ENCODE peak calls at places on chromosomes 1 and 21, in seven cellular contexts. One of them, this sample, is unnamed.

GRCh38 chr1:219701453-219701852 is 88.5 kb upstream of the ZC3H11B start:
- DNase-seq in sigmoid colon: no peak
- DNase-seq in astrocyte of the spinal cord: no peak
- DNase-seq in cardiac fibroblast: no peak
- DNase-seq in nephron progenitor cell: no peak
- DNase-seq in fibroblast of lung: no peak
- DNase-seq in OCI-LY7: no peak
- DNase-seq in this sample: no peak

GRCh38 chr1:209416009-209416408 is 167.5 kb upstream of the CAMK1G start:
- DNase-seq in sigmoid colon: no peak
- DNase-seq in astrocyte of the spinal cord: peak
- DNase-seq in cardiac fibroblast: no peak
- DNase-seq in nephron progenitor cell: no peak
- DNase-seq in fibroblast of lung: no peak
- DNase-seq in OCI-LY7: no peak
- DNase-seq in this sample: no peak

GRCh38 chr1:182004601-182005000 is 56.9 kb downstream of the ZNF648 start:
- DNase-seq in sigmoid colon: no peak
- DNase-seq in astrocyte of the spinal cord: no peak
- DNase-seq in cardiac fibroblast: no peak
- DNase-seq in nephron progenitor cell: no peak
- DNase-seq in fibroblast of lung: no peak
- DNase-seq in OCI-LY7: no peak
- DNase-seq in this sample: no peak

GRCh38 chr1:224513787-224514209 is 79.2 kb upstream of the WDR26 start:
- DNase-seq in sigmoid colon: peak
- DNase-seq in astrocyte of the spinal cord: peak
- DNase-seq in cardiac fibroblast: peak
- DNase-seq in nephron progenitor cell: peak
- DNase-seq in fibroblast of lung: peak
- DNase-seq in OCI-LY7: peak
- DNase-seq in this sample: peak

GRCh38 chr1:46556822-46557221 is 5.4 kb upstream of the KNCN start:
- DNase-seq in sigmoid colon: no peak
- DNase-seq in astrocyte of the spinal cord: peak
- DNase-seq in cardiac fibroblast: peak
- DNase-seq in nephron progenitor cell: no peak
- DNase-seq in fibroblast of lung: peak
- DNase-seq in OCI-LY7: no peak
- DNase-seq in this sample: no peak

GRCh38 chr1:222950892-222951291 is 136.1 kb downstream of the DISP1 start:
- DNase-seq in sigmoid colon: no peak
- DNase-seq in astrocyte of the spinal cord: no peak
- DNase-seq in cardiac fibroblast: peak
- DNase-seq in nephron progenitor cell: no peak
- DNase-seq in fibroblast of lung: no peak
- DNase-seq in OCI-LY7: no peak
- DNase-seq in this sample: no peak

GRCh38 chr1:213162338-213162737 is 111.3 kb downstream of the RPS6KC1 start:
- DNase-seq in sigmoid colon: peak
- DNase-seq in astrocyte of the spinal cord: peak
- DNase-seq in cardiac fibroblast: peak
- DNase-seq in nephron progenitor cell: no peak
- DNase-seq in fibroblast of lung: peak
- DNase-seq in OCI-LY7: no peak
- DNase-seq in this sample: no peak

GRCh38 chr1:76065212-76065611 is 9.3 kb upstream of the ST6GALNAC3 start:
- DNase-seq in sigmoid colon: no peak
- DNase-seq in astrocyte of the spinal cord: no peak
- DNase-seq in cardiac fibroblast: no peak
- DNase-seq in nephron progenitor cell: no peak
- DNase-seq in fibroblast of lung: no peak
- DNase-seq in OCI-LY7: no peak
- DNase-seq in this sample: no peak

GRCh38 chr1:77044133-77044849 is 174.9 kb downstream of the PIGK start:
- DNase-seq in sigmoid colon: no peak
- DNase-seq in astrocyte of the spinal cord: no peak
- DNase-seq in cardiac fibroblast: peak
- DNase-seq in nephron progenitor cell: no peak
- DNase-seq in fibroblast of lung: no peak
- DNase-seq in OCI-LY7: no peak
- DNase-seq in this sample: no peak

GRCh38 chr21:29303301-29303700 is 4.6 kb downstream of the BACH1 start:
- DNase-seq in sigmoid colon: no peak
- DNase-seq in astrocyte of the spinal cord: no peak
- DNase-seq in cardiac fibroblast: no peak
- DNase-seq in nephron progenitor cell: no peak
- DNase-seq in fibroblast of lung: no peak
- DNase-seq in OCI-LY7: no peak
- DNase-seq in this sample: no peak

GRCh38 chr1:4045397-4046010 is 145.4 kb upstream of the C1orf174 start:
- DNase-seq in sigmoid colon: no peak
- DNase-seq in astrocyte of the spinal cord: no peak
- DNase-seq in cardiac fibroblast: no peak
- DNase-seq in nephron progenitor cell: no peak
- DNase-seq in fibroblast of lung: no peak
- DNase-seq in OCI-LY7: peak
- DNase-seq in this sample: no peak

GRCh38 chr1:67614511-67614934 is 70.5 kb upstream of the GADD45A start:
- DNase-seq in sigmoid colon: no peak
- DNase-seq in astrocyte of the spinal cord: no peak
- DNase-seq in cardiac fibroblast: peak
- DNase-seq in nephron progenitor cell: no peak
- DNase-seq in fibroblast of lung: peak
- DNase-seq in OCI-LY7: no peak
- DNase-seq in this sample: no peak

DNA sequence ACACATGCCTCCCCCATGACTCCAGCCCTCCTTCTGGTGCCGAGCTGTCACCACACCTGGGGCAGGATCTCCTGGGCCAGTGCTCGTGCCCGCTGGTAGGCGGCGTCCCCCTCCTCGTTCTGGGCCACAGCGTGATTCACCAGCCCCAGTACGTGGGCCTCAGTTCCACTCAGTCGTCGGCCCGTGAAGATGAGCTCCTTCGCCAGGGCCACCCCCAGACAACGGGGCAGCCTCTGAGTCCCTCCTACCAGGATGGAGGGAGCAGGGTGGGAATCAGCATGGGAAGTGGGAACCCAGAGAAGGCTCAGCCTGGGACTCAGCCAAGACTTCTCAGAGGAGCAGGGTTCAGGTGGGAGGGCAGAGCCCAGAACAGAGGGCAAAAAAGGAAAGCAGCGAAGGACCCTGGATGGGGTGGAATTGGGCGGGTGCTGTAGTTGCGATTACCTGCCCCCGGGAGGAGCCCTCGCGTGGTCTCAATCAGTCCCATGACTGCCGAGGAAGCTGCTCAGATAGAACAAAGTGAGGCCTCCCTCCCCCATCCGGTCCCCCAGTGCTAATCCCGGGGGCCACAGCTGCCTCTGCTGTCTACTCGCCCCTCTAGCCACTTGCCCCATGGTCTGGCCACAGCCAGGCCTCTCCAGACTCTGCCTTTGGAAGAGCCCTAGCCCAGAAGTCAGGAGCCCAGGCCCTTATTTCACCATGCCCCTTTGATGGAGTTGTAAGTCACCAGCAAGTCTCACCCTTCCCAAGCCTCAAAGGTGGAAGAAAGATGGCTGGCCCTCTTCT is 16.8 kb downstream of the ECHDC2 start:
- DNase-seq in sigmoid colon: no peak
- DNase-seq in astrocyte of the spinal cord: no peak
- DNase-seq in cardiac fibroblast: peak
- DNase-seq in nephron progenitor cell: peak
- DNase-seq in fibroblast of lung: peak
- DNase-seq in OCI-LY7: peak
- DNase-seq in this sample: no peak
- TF ChIP-seq CTCF in sigmoid colon: no peak
- TF ChIP-seq CTCF in astrocyte of the spinal cord: peak
- TF ChIP-seq CTCF in cardiac fibroblast: peak
- TF ChIP-seq CTCF in nephron progenitor cell: peak
- TF ChIP-seq CTCF in fibroblast of lung: peak
- TF ChIP-seq CTCF in OCI-LY7: peak
- TF ChIP-seq CTCF in this sample: peak

GRCh38 chr1:161725888-161726630 is 4.7 kb downstream of the FCRLB start:
- DNase-seq in sigmoid colon: peak
- DNase-seq in astrocyte of the spinal cord: peak
- DNase-seq in cardiac fibroblast: peak
- DNase-seq in nephron progenitor cell: peak
- DNase-seq in fibroblast of lung: peak
- DNase-seq in OCI-LY7: peak
- DNase-seq in this sample: no peak
- TF ChIP-seq CTCF in sigmoid colon: peak
- TF ChIP-seq CTCF in astrocyte of the spinal cord: peak
- TF ChIP-seq CTCF in cardiac fibroblast: peak
- TF ChIP-seq CTCF in nephron progenitor cell: peak
- TF ChIP-seq CTCF in fibroblast of lung: peak
- TF ChIP-seq CTCF in OCI-LY7: peak
- TF ChIP-seq CTCF in this sample: peak

GRCh38 chr1:206453111-206453510 is 17.2 kb upstream of the IKBKE start:
- DNase-seq in sigmoid colon: no peak
- DNase-seq in astrocyte of the spinal cord: no peak
- DNase-seq in cardiac fibroblast: no peak
- DNase-seq in nephron progenitor cell: no peak
- DNase-seq in fibroblast of lung: no peak
- DNase-seq in OCI-LY7: no peak
- DNase-seq in this sample: no peak

GRCh38 chr1:206457408-206457807 is 12.9 kb upstream of the IKBKE start:
- DNase-seq in sigmoid colon: no peak
- DNase-seq in astrocyte of the spinal cord: no peak
- DNase-seq in cardiac fibroblast: no peak
- DNase-seq in nephron progenitor cell: no peak
- DNase-seq in fibroblast of lung: no peak
- DNase-seq in OCI-LY7: no peak
- DNase-seq in this sample: no peak

GRCh38 chr1:206455320-206455680 is 15.0 kb upstream of the IKBKE start:
- DNase-seq in sigmoid colon: no peak
- DNase-seq in astrocyte of the spinal cord: no peak
- DNase-seq in cardiac fibroblast: no peak
- DNase-seq in nephron progenitor cell: no peak
- DNase-seq in fibroblast of lung: no peak
- DNase-seq in OCI-LY7: no peak
- DNase-seq in this sample: no peak

GRCh38 chr1:206456577-206457375 is 13.5 kb upstream of the IKBKE start:
- DNase-seq in sigmoid colon: no peak
- DNase-seq in astrocyte of the spinal cord: no peak
- DNase-seq in cardiac fibroblast: no peak
- DNase-seq in nephron progenitor cell: no peak
- DNase-seq in fibroblast of lung: peak
- DNase-seq in OCI-LY7: no peak
- DNase-seq in this sample: no peak

DNA sequence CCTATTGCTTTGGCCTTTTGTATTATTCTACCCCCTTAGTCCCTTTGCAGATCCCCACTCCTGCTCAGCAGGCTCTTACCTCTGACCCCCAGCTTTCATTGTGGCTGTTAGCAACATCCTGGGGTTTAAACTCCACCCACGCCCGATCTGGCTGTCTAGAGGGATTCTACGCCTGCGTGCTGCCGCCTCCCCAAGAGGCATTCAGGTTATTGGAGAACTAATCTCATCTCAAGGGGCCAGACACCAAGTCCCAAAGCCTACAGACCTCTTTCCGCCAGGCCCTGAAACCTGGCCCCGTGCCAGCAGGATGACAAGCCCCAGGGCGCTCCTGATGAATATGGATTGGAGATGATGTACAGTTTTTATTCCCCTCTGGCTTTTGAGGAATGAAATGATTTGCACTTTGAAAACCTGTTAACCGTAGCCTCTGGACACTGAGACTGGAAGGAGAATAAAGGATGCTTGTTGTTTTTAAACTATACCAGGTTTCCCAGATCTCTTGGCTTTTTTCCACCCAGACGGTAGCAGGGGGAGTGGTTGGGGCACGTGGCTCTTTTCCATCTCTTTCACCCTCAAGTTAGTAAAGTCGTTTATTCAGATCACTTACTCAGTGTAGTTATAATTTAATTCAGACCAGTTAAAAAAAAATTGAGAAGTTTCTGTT is 14.5 kb upstream of the IKBKE start:
- DNase-seq in sigmoid colon: no peak
- DNase-seq in astrocyte of the spinal cord: peak
- DNase-seq in cardiac fibroblast: no peak
- DNase-seq in nephron progenitor cell: no peak
- DNase-seq in fibroblast of lung: no peak
- DNase-seq in OCI-LY7: no peak
- DNase-seq in this sample: no peak
- TF ChIP-seq CTCF in sigmoid colon: no peak
- TF ChIP-seq CTCF in astrocyte of the spinal cord: no peak
- TF ChIP-seq CTCF in cardiac fibroblast: no peak
- TF ChIP-seq CTCF in nephron progenitor cell: no peak
- TF ChIP-seq CTCF in fibroblast of lung: no peak
- TF ChIP-seq CTCF in OCI-LY7: no peak
- TF ChIP-seq CTCF in this sample: no peak

GRCh38 chr1:245156041-245156735 is 1.4 kb downstream of the KIF26B start:
- DNase-seq in sigmoid colon: peak
- DNase-seq in astrocyte of the spinal cord: peak
- DNase-seq in cardiac fibroblast: peak
- DNase-seq in nephron progenitor cell: peak
- DNase-seq in fibroblast of lung: peak
- DNase-seq in OCI-LY7: peak
- DNase-seq in this sample: peak
- TF ChIP-seq CTCF in sigmoid colon: peak
- TF ChIP-seq CTCF in astrocyte of the spinal cord: peak
- TF ChIP-seq CTCF in cardiac fibroblast: peak
- TF ChIP-seq CTCF in nephron progenitor cell: peak
- TF ChIP-seq CTCF in fibroblast of lung: peak
- TF ChIP-seq CTCF in OCI-LY7: peak
- TF ChIP-seq CTCF in this sample: peak

DNA sequence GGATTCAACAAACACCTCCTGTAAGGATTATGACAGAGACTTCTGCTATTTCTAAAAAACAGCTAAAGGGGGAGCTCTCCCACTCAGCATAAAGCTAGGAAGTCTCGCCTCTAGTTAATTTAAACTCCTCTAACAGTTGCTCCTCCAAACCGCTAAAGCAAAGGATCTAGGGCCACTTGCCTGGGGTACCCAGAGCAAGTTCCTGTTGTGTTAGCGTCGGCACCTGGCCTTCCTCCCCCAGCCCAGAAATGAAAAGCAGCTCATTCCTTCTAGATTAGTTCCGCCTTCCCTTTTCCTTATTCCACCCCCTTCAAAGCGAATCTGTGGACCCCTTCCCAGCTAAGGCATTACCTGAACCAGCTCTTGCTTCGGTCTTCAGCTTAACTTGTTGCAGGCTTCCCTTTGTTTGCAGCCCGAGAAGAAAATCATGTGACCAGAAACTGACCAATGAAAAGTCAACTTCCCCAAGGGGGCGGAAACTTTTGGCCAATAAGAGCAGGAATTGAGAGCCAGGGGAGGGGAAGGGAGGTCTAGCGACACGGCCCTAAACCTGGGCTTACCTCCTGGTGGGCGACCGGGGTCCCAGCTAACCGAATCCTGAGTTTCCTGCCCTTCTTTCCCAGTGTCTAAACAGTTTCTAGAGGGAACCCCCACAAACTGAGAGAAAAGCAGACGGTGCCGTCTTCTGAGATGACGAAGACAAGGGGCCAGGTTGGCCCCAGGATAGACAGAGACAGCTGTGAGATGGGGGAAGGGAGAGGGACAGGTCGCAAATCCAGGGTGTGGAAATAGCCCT is at the start of gene PBXIP1:
- DNase-seq in sigmoid colon: peak
- DNase-seq in astrocyte of the spinal cord: peak
- DNase-seq in cardiac fibroblast: peak
- DNase-seq in nephron progenitor cell: peak
- DNase-seq in fibroblast of lung: peak
- DNase-seq in OCI-LY7: peak
- DNase-seq in this sample: peak
- TF ChIP-seq CTCF in sigmoid colon: no peak
- TF ChIP-seq CTCF in astrocyte of the spinal cord: peak
- TF ChIP-seq CTCF in cardiac fibroblast: peak
- TF ChIP-seq CTCF in nephron progenitor cell: peak
- TF ChIP-seq CTCF in fibroblast of lung: peak
- TF ChIP-seq CTCF in OCI-LY7: peak
- TF ChIP-seq CTCF in this sample: peak